ENCODE peak calls at places on chromosome 5, in nine cellular contexts. One of them, this sample, is unnamed.

GRCh38 chr5:88722546-88722945 is 160.4 kb downstream of the MEF2C start:
- DNase-seq in HTR-8/SVneo: no peak
- DNase-seq in cardiac fibroblast: no peak
- DNase-seq in NCI-H1417 treated with DMSO at 0.1 percent for 48 hours: no peak
- DNase-seq in naive thymus-derived CD8-positive, alpha-beta T cell: no peak
- DNase-seq in CD8-positive, alpha-beta T cell: no peak
- DNase-seq in NCI-H460: no peak
- DNase-seq in EL: no peak
- DNase-seq in activated CD4-positive, alpha-beta T cell treated with anti-CD3 and anti-CD28 coated beads, Interleukin-2, amount 50 U/mL, for 1 hour: no peak
- DNase-seq in this sample: no peak

GRCh38 chr5:144187699-144188294 is 17.1 kb downstream of the KCTD16 start:
- DNase-seq in CD8-positive, alpha-beta T cell: peak; percentile 54
- DNase-seq in naive thymus-derived CD8-positive, alpha-beta T cell: peak; percentile 84
- DNase-seq in HTR-8/SVneo: peak; percentile 45
- DNase-seq in NCI-H1417 treated with DMSO at 0.1 percent for 48 hours: no peak
- DNase-seq in cardiac fibroblast: peak; percentile 91
- DNase-seq in EL: peak; percentile 96
- DNase-seq in NCI-H460: no peak
- DNase-seq in activated CD4-positive, alpha-beta T cell treated with anti-CD3 and anti-CD28 coated beads, Interleukin-2, amount 50 U/mL, for 1 hour: peak; percentile 71
- DNase-seq in this sample: no peak

GRCh38 chr5:37370550-37370863 is 399 bp downstream of the NUP155 start:
- DNase-seq in cardiac fibroblast: peak; percentile 2
- DNase-seq in NCI-H460: no peak
- DNase-seq in HTR-8/SVneo: no peak
- DNase-seq in activated CD4-positive, alpha-beta T cell treated with anti-CD3 and anti-CD28 coated beads, Interleukin-2, amount 50 U/mL, for 1 hour: no peak
- DNase-seq in CD8-positive, alpha-beta T cell: no peak
- DNase-seq in naive thymus-derived CD8-positive, alpha-beta T cell: no peak
- DNase-seq in EL: no peak
- DNase-seq in NCI-H1417 treated with DMSO at 0.1 percent for 48 hours: no peak
- DNase-seq in this sample: no peak

GRCh38 chr5:148844433-148845279 is 18.2 kb downstream of the ADRB2 start:
- DNase-seq in EL: no peak
- DNase-seq in HTR-8/SVneo: no peak
- DNase-seq in naive thymus-derived CD8-positive, alpha-beta T cell: no peak
- DNase-seq in NCI-H1417 treated with DMSO at 0.1 percent for 48 hours: no peak
- DNase-seq in cardiac fibroblast: no peak
- DNase-seq in NCI-H460: no peak
- DNase-seq in CD8-positive, alpha-beta T cell: peak; percentile 17
- DNase-seq in activated CD4-positive, alpha-beta T cell treated with anti-CD3 and anti-CD28 coated beads, Interleukin-2, amount 50 U/mL, for 1 hour: peak; percentile 20
- DNase-seq in this sample: no peak

GRCh38 chr5:41951224-41951623 is 26.1 kb downstream of the FBXO4 start:
- DNase-seq in cardiac fibroblast: no peak
- DNase-seq in NCI-H1417 treated with DMSO at 0.1 percent for 48 hours: no peak
- DNase-seq in CD8-positive, alpha-beta T cell: no peak
- DNase-seq in activated CD4-positive, alpha-beta T cell treated with anti-CD3 and anti-CD28 coated beads, Interleukin-2, amount 50 U/mL, for 1 hour: no peak
- DNase-seq in EL: no peak
- DNase-seq in HTR-8/SVneo: no peak
- DNase-seq in NCI-H460: no peak
- DNase-seq in naive thymus-derived CD8-positive, alpha-beta T cell: no peak
- DNase-seq in this sample: no peak

GRCh38 chr5:131228646-131229045 is 35.2 kb upstream of the CDC42SE2 start:
- DNase-seq in activated CD4-positive, alpha-beta T cell treated with anti-CD3 and anti-CD28 coated beads, Interleukin-2, amount 50 U/mL, for 1 hour: no peak
- DNase-seq in EL: no peak
- DNase-seq in NCI-H460: no peak
- DNase-seq in CD8-positive, alpha-beta T cell: no peak
- DNase-seq in cardiac fibroblast: no peak
- DNase-seq in naive thymus-derived CD8-positive, alpha-beta T cell: no peak
- DNase-seq in HTR-8/SVneo: no peak
- DNase-seq in NCI-H1417 treated with DMSO at 0.1 percent for 48 hours: no peak
- DNase-seq in this sample: no peak

GRCh38 chr5:18404039-18404438 is 769.8 kb downstream of the TAF11L14 start:
- DNase-seq in EL: no peak
- DNase-seq in naive thymus-derived CD8-positive, alpha-beta T cell: no peak
- DNase-seq in HTR-8/SVneo: no peak
- DNase-seq in NCI-H1417 treated with DMSO at 0.1 percent for 48 hours: no peak
- DNase-seq in NCI-H460: no peak
- DNase-seq in CD8-positive, alpha-beta T cell: no peak
- DNase-seq in activated CD4-positive, alpha-beta T cell treated with anti-CD3 and anti-CD28 coated beads, Interleukin-2, amount 50 U/mL, for 1 hour: no peak
- DNase-seq in cardiac fibroblast: no peak
- DNase-seq in this sample: no peak

GRCh38 chr5:177094224-177095087 is 7.7 kb downstream of the FGFR4 start:
- DNase-seq in EL: no peak
- DNase-seq in cardiac fibroblast: peak; percentile 94
- DNase-seq in NCI-H460: no peak
- DNase-seq in naive thymus-derived CD8-positive, alpha-beta T cell: no peak
- DNase-seq in NCI-H1417 treated with DMSO at 0.1 percent for 48 hours: no peak
- DNase-seq in CD8-positive, alpha-beta T cell: no peak
- DNase-seq in HTR-8/SVneo: no peak
- DNase-seq in activated CD4-positive, alpha-beta T cell treated with anti-CD3 and anti-CD28 coated beads, Interleukin-2, amount 50 U/mL, for 1 hour: no peak
- DNase-seq in this sample: no peak

GRCh38 chr5:43572357-43572756 is 15.5 kb upstream of the PAIP1 start:
- DNase-seq in EL: no peak
- DNase-seq in naive thymus-derived CD8-positive, alpha-beta T cell: no peak
- DNase-seq in NCI-H1417 treated with DMSO at 0.1 percent for 48 hours: no peak
- DNase-seq in CD8-positive, alpha-beta T cell: no peak
- DNase-seq in activated CD4-positive, alpha-beta T cell treated with anti-CD3 and anti-CD28 coated beads, Interleukin-2, amount 50 U/mL, for 1 hour: no peak
- DNase-seq in cardiac fibroblast: no peak
- DNase-seq in NCI-H460: no peak
- DNase-seq in HTR-8/SVneo: no peak
- DNase-seq in this sample: no peak

GRCh38 chr5:80987078-80987766 is 27.1 kb downstream of the RASGRF2 start:
- DNase-seq in activated CD4-positive, alpha-beta T cell treated with anti-CD3 and anti-CD28 coated beads, Interleukin-2, amount 50 U/mL, for 1 hour: no peak
- DNase-seq in CD8-positive, alpha-beta T cell: no peak
- DNase-seq in HTR-8/SVneo: no peak
- DNase-seq in naive thymus-derived CD8-positive, alpha-beta T cell: no peak
- DNase-seq in cardiac fibroblast: no peak
- DNase-seq in NCI-H1417 treated with DMSO at 0.1 percent for 48 hours: no peak
- DNase-seq in EL: no peak
- DNase-seq in NCI-H460: no peak
- DNase-seq in this sample: no peak

GRCh38 chr5:123036391-123037103 is at the start of gene PPIC:
- DNase-seq in NCI-H1417 treated with DMSO at 0.1 percent for 48 hours: no peak
- DNase-seq in activated CD4-positive, alpha-beta T cell treated with anti-CD3 and anti-CD28 coated beads, Interleukin-2, amount 50 U/mL, for 1 hour: no peak
- DNase-seq in NCI-H460: peak; percentile 71
- DNase-seq in HTR-8/SVneo: peak; percentile 89
- DNase-seq in CD8-positive, alpha-beta T cell: no peak
- DNase-seq in EL: peak; percentile 84
- DNase-seq in naive thymus-derived CD8-positive, alpha-beta T cell: no peak
- DNase-seq in cardiac fibroblast: peak; percentile 87
- DNase-seq in this sample: peak; percentile 42

GRCh38 chr5:132471006-132471907 is 19.3 kb downstream of the IRF1 start:
- DNase-seq in NCI-H1417 treated with DMSO at 0.1 percent for 48 hours: no peak
- DNase-seq in HTR-8/SVneo: no peak
- DNase-seq in CD8-positive, alpha-beta T cell: no peak
- DNase-seq in EL: no peak
- DNase-seq in activated CD4-positive, alpha-beta T cell treated with anti-CD3 and anti-CD28 coated beads, Interleukin-2, amount 50 U/mL, for 1 hour: no peak
- DNase-seq in NCI-H460: no peak
- DNase-seq in naive thymus-derived CD8-positive, alpha-beta T cell: no peak
- DNase-seq in cardiac fibroblast: no peak
- DNase-seq in this sample: no peak

GRCh38 chr5:131589510-131590348 is 45.3 kb downstream of the RAPGEF6 start:
- DNase-seq in NCI-H1417 treated with DMSO at 0.1 percent for 48 hours: peak; percentile 5
- DNase-seq in naive thymus-derived CD8-positive, alpha-beta T cell: peak; percentile 45
- DNase-seq in activated CD4-positive, alpha-beta T cell treated with anti-CD3 and anti-CD28 coated beads, Interleukin-2, amount 50 U/mL, for 1 hour: peak; percentile 6
- DNase-seq in NCI-H460: peak; percentile 38
- DNase-seq in HTR-8/SVneo: peak; percentile 57
- DNase-seq in cardiac fibroblast: peak; percentile 82
- DNase-seq in EL: peak; percentile 55
- DNase-seq in CD8-positive, alpha-beta T cell: no peak
- DNase-seq in this sample: peak; percentile 33